ENCODE peak calls at places on chromosomes 12 and 14, in six cellular contexts. N, S, Q, J, P and K are unnamed samples.

GRCh38 chr14:63204407-63205280 is at the start of gene RHOJ:
- DNase-seq in S (no peak), J (peak; percentile 55), N (no peak), Q (no peak), P (peak; percentile 34), K (no peak)

GRCh38 chr14:71454513-71455332 is 477.5 kb upstream of the RGS6 start:
- DNase-seq in S (no peak), P (no peak), Q (no peak), J (no peak), N (no peak), K (no peak)

GRCh38 chr12:80756875-80757274 is 40.2 kb downstream of the MYF5 start:
- DNase-seq in J (no peak), Q (no peak), N (no peak), S (no peak), P (no peak), K (no peak)

GRCh38 chr14:24411468-24412454 is 13.0 kb downstream of the NYNRIN start:
- DNase-seq in P (peak; percentile 50), S (peak; percentile 74), Q (no peak), N (no peak), J (peak; percentile 26), K (peak; percentile 67)

GRCh38 chr14:24172261-24172860 is 481 bp downstream of the REC8 start:
- DNase-seq in J (no peak), S (no peak), P (no peak), Q (no peak), N (no peak), K (peak; percentile 49)

GRCh38 chr14:55721353-55721752 is 141.3 kb downstream of the KTN1 start:
- DNase-seq in Q (no peak), N (no peak), S (no peak), J (no peak), P (no peak), K (no peak)

GRCh38 chr12:100464529-100464928 is 9.1 kb upstream of the NR1H4 start:
- DNase-seq in S (no peak), J (no peak), N (no peak), Q (no peak), P (no peak), K (no peak)

GRCh38 chr14:104517867-104518266 is 61.7 kb upstream of the C14orf180 start:
- DNase-seq in N (no peak), Q (no peak), J (no peak), S (no peak), P (no peak), K (no peak)

GRCh38 chr12:92332552-92332951 is 186.9 kb upstream of the BTG1 start:
- DNase-seq in Q (no peak), N (no peak), S (no peak), P (no peak), J (no peak), K (no peak)

GRCh38 chr12:6038160-6038559 is 86.3 kb downstream of the VWF start:
- DNase-seq in S (peak; percentile 77), J (no peak), Q (peak; percentile 42), P (peak; percentile 85), N (no peak), K (peak; percentile 86)

GRCh38 chr12:108638141-108638823 is 4.6 kb upstream of the SELPLG start:
- DNase-seq in J (no peak), N (no peak), P (no peak), Q (no peak), S (no peak), K (no peak)

GRCh38 chr12:102642199-102642598 is 161.8 kb upstream of the IGF1 start:
- DNase-seq in J (no peak), P (no peak), S (no peak), Q (no peak), N (no peak), K (no peak)

GRCh38 chr12:50187084-50187900 is 20.1 kb upstream of the CERS5 start:
- DNase-seq in Q (no peak), S (no peak), N (peak; percentile 83), J (no peak), P (no peak), K (no peak)

GRCh38 chr12:117660896-117661295 is 299.5 kb upstream of the NOS1 start:
- DNase-seq in P (no peak), Q (no peak), S (no peak), N (no peak), J (no peak), K (no peak)

GRCh38 chr12:68246350-68246749 is 7.1 kb downstream of the IL22 start:
- DNase-seq in S (no peak), Q (no peak), N (no peak), J (no peak), P (no peak), K (no peak)

GRCh38 chr12:111645433-111645832 is 40.3 kb downstream of the BRAP start:
- DNase-seq in N (no peak), Q (no peak), S (no peak), J (no peak), P (no peak), K (no peak)

GRCh38 chr14:54465654-54466053 is 23.1 kb downstream of the GMFB start:
- DNase-seq in N (no peak), J (no peak), Q (no peak), P (peak; percentile 32), S (no peak), K (peak; percentile 68)

GRCh38 chr14:28886940-28887339 is 120.4 kb downstream of the FOXG1 start:
- DNase-seq in Q (no peak), J (no peak), P (no peak), N (no peak), S (no peak), K (no peak)

GRCh38 chr12:91139264-91139663 is 28.0 kb upstream of the LUM start:
- DNase-seq in P (no peak), N (no peak), Q (no peak), S (no peak), J (no peak), K (no peak)

GRCh38 chr14:24195186-24196070 is at the start of gene TM9SF1:
- DNase-seq in P (peak; percentile 90), N (peak; percentile 64), J (peak; percentile 90), S (peak; percentile 79), Q (peak; percentile 89), K (peak; percentile 89)

GRCh38 chr12:87828384-87828973 is 200.7 kb downstream of the C12orf50 start:
- DNase-seq in P (no peak), N (no peak), J (no peak), Q (no peak), S (no peak), K (no peak)

GRCh38 chr12:119334459-119335170 is at the start of gene CCDC60:
- DNase-seq in S (no peak), N (no peak), P (peak; percentile 92), Q (peak; percentile 14), J (peak; percentile 12), K (no peak)

GRCh38 chr14:100362311-100362927 is 39.3 kb downstream of the SLC25A47 start:
- DNase-seq in P (no peak), J (no peak), S (no peak), Q (no peak), N (peak; percentile 46), K (no peak)

GRCh38 chr12:104282109-104282508 is 21.4 kb upstream of the EID3 start:
- DNase-seq in S (no peak), J (no peak), N (no peak), P (no peak), Q (no peak), K (no peak)

GRCh38 chr12:123111498-123112165 is 39.3 kb downstream of the PITPNM2 start:
- DNase-seq in N (no peak), S (no peak), J (no peak), Q (no peak), P (no peak), K (no peak)

GRCh38 chr12:70196732-70197361 is 46.4 kb upstream of the CNOT2 start:
- DNase-seq in P (no peak), S (no peak), Q (no peak), N (no peak), J (no peak), K (peak; percentile 44)

GRCh38 chr14:74239848-74240793 is 872 bp downstream of the VSX2 start:
- DNase-seq in P (no peak), Q (no peak), N (no peak), S (no peak), J (no peak), K (no peak)
- H3K4me3 ChIP-seq in P (peak overlapping the region; percentile 14), Q (no peak overlapping the region), N (no peak overlapping the region), S (no peak overlapping the region), J (peak overlapping the region; percentile 1), K (peak overlapping the region; percentile 36)

DNA sequence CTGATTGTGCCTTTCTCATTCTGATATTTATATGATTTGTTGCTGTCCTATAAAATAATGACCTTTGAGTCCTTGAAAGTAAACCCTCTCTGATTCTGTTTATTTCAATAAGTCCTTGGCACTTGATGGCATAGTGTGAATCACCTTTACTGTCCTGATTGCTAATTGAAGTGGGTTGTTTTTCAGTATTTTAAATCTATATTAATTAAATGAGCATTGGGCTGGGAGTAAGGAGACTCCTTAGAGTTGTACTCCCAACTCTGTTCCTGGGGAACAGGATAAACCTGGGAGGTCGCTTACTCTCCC is 235.7 kb downstream of the EGLN3 start:
- DNase-seq in P (no peak), J (no peak), N (no peak), S (no peak), Q (no peak), K (no peak)
- H3K27ac ChIP-seq in P (no peak overlapping the region), J (no peak overlapping the region), N (no peak overlapping the region), S (no peak overlapping the region), Q (no peak overlapping the region), K (no peak overlapping the region)

DNA sequence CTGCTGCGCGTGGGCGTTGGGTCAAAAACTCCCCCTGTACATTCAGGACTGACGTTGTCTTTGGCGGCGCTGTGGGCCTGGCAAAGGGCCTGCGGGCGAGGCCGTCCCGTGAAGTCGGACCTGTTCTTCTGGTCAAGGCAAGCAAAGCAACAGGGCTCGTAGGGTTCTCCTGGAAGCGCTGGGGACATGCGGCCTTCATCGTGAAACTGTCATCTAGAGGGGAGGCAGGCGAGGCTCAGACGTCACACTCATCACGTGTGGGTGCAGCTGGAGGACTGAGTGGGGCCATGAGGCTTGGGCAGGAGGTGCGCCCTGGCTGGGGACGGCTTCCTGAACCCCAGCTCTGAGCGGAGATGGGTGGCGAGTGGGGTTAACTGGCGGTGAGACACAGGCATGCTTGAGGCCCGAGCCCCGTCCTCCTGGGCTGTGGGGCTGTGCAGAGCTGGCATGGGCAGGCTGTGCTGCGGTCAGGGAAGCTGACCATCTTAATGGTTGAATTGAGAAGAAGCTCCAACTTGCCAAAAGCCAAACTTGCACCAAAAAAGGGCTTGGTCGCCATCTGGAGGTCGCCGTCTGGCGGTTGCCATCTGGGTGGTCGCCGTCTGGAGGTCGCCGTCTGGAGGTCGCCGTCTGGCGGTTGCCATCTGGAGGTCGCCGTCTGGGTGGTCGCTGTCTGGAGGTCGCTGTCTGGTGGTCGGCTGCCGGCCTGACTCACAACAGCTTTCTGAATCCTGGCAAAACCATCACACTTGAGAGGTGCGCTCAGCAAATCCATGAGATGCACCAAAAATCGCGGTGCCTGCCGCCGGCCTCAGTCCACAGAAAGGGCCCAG is 66.2 kb downstream of the NOC4L start:
- DNase-seq in J (no peak), P (no peak), Q (no peak), S (no peak), N (no peak), K (no peak)
- TF ChIP-seq CTCF in J (no peak), P (no peak), Q (no peak), S (no peak), N (no peak), K (no peak)

DNA sequence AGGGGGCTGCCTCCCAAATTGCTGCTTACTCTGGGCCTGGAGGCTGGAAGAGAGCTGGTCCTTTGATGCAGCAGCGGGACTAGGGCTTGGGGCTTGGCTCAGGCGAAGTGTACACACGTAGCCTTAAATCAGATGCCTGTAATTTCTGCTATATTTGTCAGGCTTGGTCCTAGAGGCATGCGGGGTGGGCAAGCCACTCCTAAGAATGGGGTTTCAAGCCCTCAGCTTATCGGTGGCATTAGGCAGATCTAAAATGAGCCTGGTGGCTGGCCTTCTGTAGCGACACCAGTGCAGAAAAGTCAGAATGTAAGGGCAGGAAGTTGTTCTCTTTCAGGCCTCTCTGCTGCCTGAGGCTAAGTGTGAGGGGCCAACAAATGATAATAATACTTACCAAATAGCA is 927 bp upstream of the SLC8A3 start:
- DNase-seq in N (no peak), S (no peak), P (no peak), Q (no peak), J (no peak), K (no peak)
- H3K4me3 ChIP-seq in N (no peak overlapping the region), S (no peak overlapping the region), P (peak overlapping the region; percentile 69), Q (no peak overlapping the region), J (no peak overlapping the region), K (no peak overlapping the region)